ENCODE peak calls at places on chromosomes 3 and 15, in seven cellular contexts. One of them, this sample, is unnamed.
A peak's percentile ranks its signal among the peaks of the same experiment; 100 is the strongest.

GRCh38 chr3:73656241-73656890 is 31.6 kb upstream of the PDZRN3 start:
- DNase-seq in tibial nerve: no peak
- DNase-seq in upper lobe of left lung: no peak
- DNase-seq in heart left ventricle: no peak
- DNase-seq in colonic mucosa: no peak
- DNase-seq in right atrium auricular region: no peak
- DNase-seq in upper lobe of right lung: no peak
- DNase-seq in this sample: no peak

GRCh38 chr3:195270350-195271115 is 426 bp downstream of the XXYLT1 start:
- DNase-seq in tibial nerve: peak; percentile 52
- DNase-seq in upper lobe of left lung: peak; percentile 76
- DNase-seq in heart left ventricle: peak; percentile 79
- DNase-seq in colonic mucosa: peak; percentile 80
- DNase-seq in right atrium auricular region: no peak
- DNase-seq in upper lobe of right lung: peak; percentile 76
- DNase-seq in this sample: no peak

GRCh38 chr3:116291141-116291540 is 154.1 kb downstream of the LSAMP start:
- DNase-seq in tibial nerve: no peak
- DNase-seq in upper lobe of left lung: no peak
- DNase-seq in heart left ventricle: no peak
- DNase-seq in colonic mucosa: no peak
- DNase-seq in right atrium auricular region: no peak
- DNase-seq in upper lobe of right lung: no peak
- DNase-seq in this sample: no peak

GRCh38 chr3:154324919-154325318 is 632 bp upstream of the DHX36 start:
- DNase-seq in tibial nerve: no peak
- DNase-seq in upper lobe of left lung: no peak
- DNase-seq in heart left ventricle: no peak
- DNase-seq in colonic mucosa: no peak
- DNase-seq in right atrium auricular region: no peak
- DNase-seq in upper lobe of right lung: no peak
- DNase-seq in this sample: peak; percentile 75

GRCh38 chr15:51681303-51681963 is at the start of gene SCG3:
- DNase-seq in tibial nerve: peak; percentile 70
- DNase-seq in upper lobe of left lung: peak; percentile 78
- DNase-seq in heart left ventricle: peak; percentile 80
- DNase-seq in colonic mucosa: peak; percentile 85
- DNase-seq in right atrium auricular region: no peak
- DNase-seq in upper lobe of right lung: peak; percentile 90
- DNase-seq in this sample: peak; percentile 22

GRCh38 chr3:21273256-21273999 is 477.6 kb downstream of the ZNF385D start:
- DNase-seq in tibial nerve: no peak
- DNase-seq in upper lobe of left lung: peak; percentile 40
- DNase-seq in heart left ventricle: no peak
- DNase-seq in colonic mucosa: no peak
- DNase-seq in right atrium auricular region: no peak
- DNase-seq in upper lobe of right lung: no peak
- DNase-seq in this sample: no peak

GRCh38 chr15:70964686-70965085 is 72.1 kb downstream of the LRRC49 start:
- DNase-seq in tibial nerve: no peak
- DNase-seq in upper lobe of left lung: no peak
- DNase-seq in heart left ventricle: no peak
- DNase-seq in colonic mucosa: no peak
- DNase-seq in right atrium auricular region: no peak
- DNase-seq in upper lobe of right lung: no peak
- DNase-seq in this sample: no peak

GRCh38 chr3:167184511-167184910 is 195.6 kb downstream of the ZBBX start:
- DNase-seq in tibial nerve: no peak
- DNase-seq in upper lobe of left lung: no peak
- DNase-seq in heart left ventricle: no peak
- DNase-seq in colonic mucosa: no peak
- DNase-seq in right atrium auricular region: no peak
- DNase-seq in upper lobe of right lung: no peak
- DNase-seq in this sample: no peak

GRCh38 chr3:123576119-123576518 is 8.7 kb downstream of the HACD2 start:
- DNase-seq in tibial nerve: no peak
- DNase-seq in upper lobe of left lung: no peak
- DNase-seq in heart left ventricle: no peak
- DNase-seq in colonic mucosa: no peak
- DNase-seq in right atrium auricular region: no peak
- DNase-seq in upper lobe of right lung: no peak
- DNase-seq in this sample: no peak

GRCh38 chr15:63072023-63072650 is 29.6 kb downstream of the TPM1 start:
- DNase-seq in tibial nerve: no peak
- DNase-seq in upper lobe of left lung: no peak
- DNase-seq in heart left ventricle: no peak
- DNase-seq in colonic mucosa: no peak
- DNase-seq in right atrium auricular region: no peak
- DNase-seq in upper lobe of right lung: no peak
- DNase-seq in this sample: no peak

GRCh38 chr3:87798567-87798947 is 260.2 kb downstream of the CGGBP1 start:
- DNase-seq in tibial nerve: no peak
- DNase-seq in upper lobe of left lung: no peak
- DNase-seq in heart left ventricle: no peak
- DNase-seq in colonic mucosa: no peak
- DNase-seq in right atrium auricular region: no peak
- DNase-seq in upper lobe of right lung: no peak
- DNase-seq in this sample: no peak

DNA sequence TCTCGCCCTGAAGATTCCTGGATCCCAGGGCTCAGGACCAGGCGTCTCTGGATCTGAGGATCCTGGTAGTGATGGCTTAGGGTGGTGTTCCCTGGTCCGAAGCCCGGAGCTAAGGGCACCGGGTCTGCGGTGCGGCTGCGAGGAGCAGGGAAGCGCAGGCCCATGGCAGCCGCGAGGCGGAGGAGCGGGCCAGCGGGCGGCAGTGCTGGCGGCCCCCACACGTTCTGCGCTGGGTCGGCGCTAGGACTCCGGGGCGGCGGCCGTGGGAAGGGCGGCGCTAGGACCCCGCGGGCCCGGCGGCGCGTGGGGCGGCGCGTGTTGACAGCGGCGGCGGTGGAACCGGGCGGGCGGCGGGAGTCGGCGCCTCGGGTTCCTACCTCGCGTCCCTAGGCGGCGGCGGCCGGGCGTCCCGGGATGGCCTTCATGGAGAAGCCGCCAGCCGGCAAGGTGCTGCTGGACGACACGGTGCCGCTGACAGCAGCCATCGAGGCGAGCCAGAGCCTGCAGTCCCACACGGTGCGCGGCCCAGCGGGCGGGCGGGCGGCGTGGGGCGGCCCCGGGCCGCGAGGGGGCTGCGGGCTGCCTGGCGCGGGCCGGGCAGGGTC is at the start of gene PXK:
- DNase-seq in tibial nerve: peak; percentile 61
- DNase-seq in upper lobe of left lung: peak; percentile 85
- DNase-seq in heart left ventricle: peak; percentile 89
- DNase-seq in colonic mucosa: peak; percentile 83
- DNase-seq in right atrium auricular region: peak; percentile 69
- DNase-seq in upper lobe of right lung: peak; percentile 92
- DNase-seq in this sample: peak; percentile 74
- TF ChIP-seq CTCF in tibial nerve: no peak
- TF ChIP-seq CTCF in upper lobe of left lung: peak; percentile 65
- TF ChIP-seq CTCF in heart left ventricle: no peak
- TF ChIP-seq CTCF in colonic mucosa: no peak
- TF ChIP-seq CTCF in right atrium auricular region: no peak
- TF ChIP-seq CTCF in upper lobe of right lung: no peak
- TF ChIP-seq CTCF in this sample: peak; percentile 25

GRCh38 chr3:56321383-56321782 is 146.9 kb downstream of the ERC2 start:
- DNase-seq in tibial nerve: no peak
- DNase-seq in upper lobe of left lung: no peak
- DNase-seq in heart left ventricle: no peak
- DNase-seq in colonic mucosa: no peak
- DNase-seq in right atrium auricular region: no peak
- DNase-seq in upper lobe of right lung: no peak
- DNase-seq in this sample: no peak

GRCh38 chr3:56321892-56322291 is 146.4 kb downstream of the ERC2 start:
- DNase-seq in tibial nerve: no peak
- DNase-seq in upper lobe of left lung: no peak
- DNase-seq in heart left ventricle: no peak
- DNase-seq in colonic mucosa: no peak
- DNase-seq in right atrium auricular region: no peak
- DNase-seq in upper lobe of right lung: no peak
- DNase-seq in this sample: no peak

GRCh38 chr3:56322862-56323261 is 145.4 kb downstream of the ERC2 start:
- DNase-seq in tibial nerve: no peak
- DNase-seq in upper lobe of left lung: no peak
- DNase-seq in heart left ventricle: no peak
- DNase-seq in colonic mucosa: no peak
- DNase-seq in right atrium auricular region: no peak
- DNase-seq in upper lobe of right lung: no peak
- DNase-seq in this sample: no peak

GRCh38 chr3:56324473-56324872 is 143.8 kb downstream of the ERC2 start:
- DNase-seq in tibial nerve: no peak
- DNase-seq in upper lobe of left lung: no peak
- DNase-seq in heart left ventricle: no peak
- DNase-seq in colonic mucosa: no peak
- DNase-seq in right atrium auricular region: no peak
- DNase-seq in upper lobe of right lung: no peak
- DNase-seq in this sample: no peak

DNA sequence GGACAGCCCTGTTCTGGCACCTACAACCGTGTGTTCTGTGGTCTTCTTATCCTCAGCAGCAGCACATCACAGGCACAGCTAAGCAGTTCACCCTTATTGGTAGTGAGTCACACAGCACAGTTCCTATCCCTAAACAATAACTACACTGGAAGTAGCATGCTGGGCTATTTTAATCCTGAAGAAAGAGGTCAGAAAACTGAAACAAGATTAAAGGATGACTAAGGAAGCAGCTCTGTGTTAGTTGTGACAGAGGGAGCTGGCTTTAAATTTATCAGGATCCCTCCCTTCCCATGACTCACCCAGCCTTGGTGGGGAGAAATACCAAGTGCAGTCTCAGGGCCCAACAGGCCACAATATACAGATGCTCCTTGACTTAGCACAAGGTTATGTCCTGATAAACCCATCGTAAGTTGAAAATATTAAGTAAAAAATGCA is 144.3 kb downstream of the ERC2 start:
- DNase-seq in tibial nerve: no peak
- DNase-seq in upper lobe of left lung: no peak
- DNase-seq in heart left ventricle: no peak
- DNase-seq in colonic mucosa: no peak
- DNase-seq in right atrium auricular region: no peak
- DNase-seq in upper lobe of right lung: no peak
- DNase-seq in this sample: no peak
- H3K4me1 ChIP-seq in tibial nerve: no peaks in the 10 kb centered on the region
- H3K4me1 ChIP-seq in upper lobe of left lung: no peaks in the 10 kb centered on the region
- H3K4me1 ChIP-seq in heart left ventricle: no peaks in the 10 kb centered on the region
- H3K4me1 ChIP-seq in colonic mucosa: no peaks in the 10 kb centered on the region
- H3K4me1 ChIP-seq in right atrium auricular region: no peaks in the 10 kb centered on the region
- H3K4me1 ChIP-seq in upper lobe of right lung: no peaks in the 10 kb centered on the region
- H3K4me1 ChIP-seq in this sample: no peaks in the 10 kb centered on the region

GRCh38 chr3:32872487-32873382 is 54.9 kb downstream of the TRIM71 start:
- DNase-seq in tibial nerve: peak; percentile 17
- DNase-seq in upper lobe of left lung: peak; percentile 84
- DNase-seq in heart left ventricle: no peak
- DNase-seq in colonic mucosa: no peak
- DNase-seq in right atrium auricular region: no peak
- DNase-seq in upper lobe of right lung: peak; percentile 80
- DNase-seq in this sample: peak; percentile 35

GRCh38 chr3:32876920-32877319 is 59.1 kb downstream of the TRIM71 start:
- DNase-seq in tibial nerve: no peak
- DNase-seq in upper lobe of left lung: no peak
- DNase-seq in heart left ventricle: no peak
- DNase-seq in colonic mucosa: no peak
- DNase-seq in right atrium auricular region: no peak
- DNase-seq in upper lobe of right lung: no peak
- DNase-seq in this sample: no peak

GRCh38 chr3:32877598-32877997 is 59.8 kb downstream of the TRIM71 start:
- DNase-seq in tibial nerve: no peak
- DNase-seq in upper lobe of left lung: no peak
- DNase-seq in heart left ventricle: no peak
- DNase-seq in colonic mucosa: no peak
- DNase-seq in right atrium auricular region: no peak
- DNase-seq in upper lobe of right lung: no peak
- DNase-seq in this sample: no peak

GRCh38 chr3:32870373-32871091 is 52.7 kb downstream of the TRIM71 start:
- DNase-seq in tibial nerve: no peak
- DNase-seq in upper lobe of left lung: no peak
- DNase-seq in heart left ventricle: no peak
- DNase-seq in colonic mucosa: no peak
- DNase-seq in right atrium auricular region: no peak
- DNase-seq in upper lobe of right lung: no peak
- DNase-seq in this sample: no peak

GRCh38 chr3:32873491-32874130 is 55.8 kb downstream of the TRIM71 start:
- DNase-seq in tibial nerve: no peak
- DNase-seq in upper lobe of left lung: peak; percentile 68
- DNase-seq in heart left ventricle: no peak
- DNase-seq in colonic mucosa: no peak
- DNase-seq in right atrium auricular region: no peak
- DNase-seq in upper lobe of right lung: peak; percentile 73
- DNase-seq in this sample: no peak
- TF ChIP-seq CTCF in tibial nerve: no peak
- TF ChIP-seq CTCF in upper lobe of left lung: peak; percentile 26
- TF ChIP-seq CTCF in heart left ventricle: no peak
- TF ChIP-seq CTCF in colonic mucosa: no peak
- TF ChIP-seq CTCF in right atrium auricular region: no peak
- TF ChIP-seq CTCF in upper lobe of right lung: no peak
- TF ChIP-seq CTCF in this sample: no peak

GRCh38 chr3:30633718-30634117 is 27.3 kb downstream of the TGFBR2 start:
- DNase-seq in tibial nerve: no peak
- DNase-seq in upper lobe of left lung: no peak
- DNase-seq in heart left ventricle: no peak
- DNase-seq in colonic mucosa: no peak
- DNase-seq in right atrium auricular region: no peak
- DNase-seq in upper lobe of right lung: no peak
- DNase-seq in this sample: no peak

GRCh38 chr3:30632521-30632920 is 26.1 kb downstream of the TGFBR2 start:
- DNase-seq in tibial nerve: no peak
- DNase-seq in upper lobe of left lung: no peak
- DNase-seq in heart left ventricle: no peak
- DNase-seq in colonic mucosa: no peak
- DNase-seq in right atrium auricular region: no peak
- DNase-seq in upper lobe of right lung: no peak
- DNase-seq in this sample: no peak

GRCh38 chr3:30631237-30631961 is 25.0 kb downstream of the TGFBR2 start:
- DNase-seq in tibial nerve: no peak
- DNase-seq in upper lobe of left lung: no peak
- DNase-seq in heart left ventricle: no peak
- DNase-seq in colonic mucosa: no peak
- DNase-seq in right atrium auricular region: no peak
- DNase-seq in upper lobe of right lung: no peak
- DNase-seq in this sample: no peak

GRCh38 chr3:30630238-30631030 is 24.0 kb downstream of the TGFBR2 start:
- DNase-seq in tibial nerve: no peak
- DNase-seq in upper lobe of left lung: no peak
- DNase-seq in heart left ventricle: no peak
- DNase-seq in colonic mucosa: no peak
- DNase-seq in right atrium auricular region: no peak
- DNase-seq in upper lobe of right lung: no peak
- DNase-seq in this sample: no peak

DNA sequence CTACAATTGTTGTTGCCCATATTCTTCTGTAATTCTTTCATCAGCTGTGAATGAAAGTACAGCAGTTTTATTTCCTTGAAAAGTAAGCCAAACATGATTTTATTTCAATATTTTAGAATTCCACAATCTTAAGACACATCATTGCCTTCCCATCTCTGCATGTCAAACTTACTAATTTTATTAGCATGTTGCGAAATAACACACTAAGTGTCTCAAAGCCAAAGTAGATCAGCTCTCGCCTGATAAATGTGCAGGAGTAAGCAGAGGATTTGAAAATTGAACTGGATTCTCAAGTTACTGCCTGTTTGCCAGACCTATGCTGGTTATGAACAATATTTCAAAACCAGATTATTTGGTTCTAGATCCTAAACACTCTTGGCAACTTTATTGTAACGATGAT is 25.7 kb downstream of the TGFBR2 start:
- DNase-seq in tibial nerve: no peak
- DNase-seq in upper lobe of left lung: no peak
- DNase-seq in heart left ventricle: no peak
- DNase-seq in colonic mucosa: no peak
- DNase-seq in right atrium auricular region: no peak
- DNase-seq in upper lobe of right lung: no peak
- DNase-seq in this sample: no peak
- H3K4me1 ChIP-seq in tibial nerve: peaks cover 100% of the 10 kb centered on the region
- H3K4me1 ChIP-seq in upper lobe of left lung: peaks cover 88% of the 10 kb centered on the region
- H3K4me1 ChIP-seq in heart left ventricle: peaks cover 74% of the 10 kb centered on the region
- H3K4me1 ChIP-seq in colonic mucosa: peaks cover 3% of the 10 kb centered on the region
- H3K4me1 ChIP-seq in right atrium auricular region: no peaks in the 10 kb centered on the region
- H3K4me1 ChIP-seq in upper lobe of right lung: peaks cover 89% of the 10 kb centered on the region
- H3K4me1 ChIP-seq in this sample: peaks cover 84% of the 10 kb centered on the region